ENCODE peak calls at places on chromosomes 2 and 18, in seven cellular contexts. P is mesenchymal stem cell, L is neuronal stem cell, Z is trophoblast cell, G is mammary epithelial cell, E is Karpas-422, F is IMR-90. B is an unnamed sample.

GRCh38 chr2:127226520-127227263 is 6.6 kb upstream of the CYP27C1 start:
- DNase-seq in L (no peak), P (peak), Z (peak), E (no peak), F (peak), G (peak), B (peak)

GRCh38 chr2:197158138-197158537 is 152.4 kb downstream of the ANKRD44 start:
- DNase-seq in P (no peak), G (no peak), E (no peak), L (no peak), F (no peak), Z (no peak), B (no peak)

GRCh38 chr2:219002395-219003266 is 9.4 kb upstream of the CRYBA2 start:
- DNase-seq in L (peak), E (no peak), P (no peak), G (peak), F (no peak), Z (peak), B (no peak)

GRCh38 chr18:12598181-12598921 is 59.6 kb downstream of the SPIRE1 start:
- DNase-seq in Z (peak), L (no peak), G (no peak), F (peak), P (peak), E (no peak), B (peak)

GRCh38 chr2:69948963-69949645 is 12.3 kb downstream of the ASPRV1 start:
- DNase-seq in Z (no peak), L (no peak), F (no peak), G (no peak), P (no peak), E (no peak), B (no peak)

GRCh38 chr2:200411831-200412230 is 98.0 kb downstream of the KCTD18 start:
- DNase-seq in L (no peak), F (peak), E (no peak), Z (no peak), P (peak), G (peak), B (peak)

GRCh38 chr2:16008331-16008850 is 68.0 kb downstream of the MYCN start:
- DNase-seq in G (no peak), L (no peak), P (no peak), F (no peak), E (no peak), Z (peak), B (no peak)

GRCh38 chr2:113217455-113218282 is 43.9 kb downstream of the PSD4 start:
- DNase-seq in P (no peak), Z (no peak), L (no peak), E (no peak), G (no peak), F (no peak), B (no peak)

GRCh38 chr2:162099836-162100235 is 25.8 kb upstream of the DPP4 start:
- DNase-seq in F (no peak), L (no peak), G (no peak), E (no peak), P (no peak), Z (no peak), B (no peak)

GRCh38 chr18:14936313-14936712 is 188.3 kb downstream of the ANKRD30B start:
- DNase-seq in E (no peak), L (no peak), Z (no peak), F (no peak), G (no peak), P (no peak), B (no peak)

GRCh38 chr2:235347691-235348090 is 146.2 kb upstream of the AGAP1 start:
- DNase-seq in L (no peak), G (peak), P (peak), E (no peak), Z (no peak), F (peak), B (peak)

GRCh38 chr2:127479219-127479825 is 47.0 kb downstream of the IWS1 start:
- DNase-seq in P (peak), F (peak), Z (peak), E (peak), G (peak), L (peak), B (peak)

GRCh38 chr2:85924522-85924921 is 35.7 kb upstream of the ST3GAL5 start:
- DNase-seq in L (no peak), F (peak), E (no peak), G (peak), P (peak), Z (no peak), B (peak)

GRCh38 chr2:207951734-207952480 is 73.4 kb downstream of the PLEKHM3 start:
- DNase-seq in F (no peak), E (peak), L (no peak), P (no peak), G (no peak), Z (no peak), B (no peak)

GRCh38 chr2:239369631-239370161 is 31.1 kb downstream of the HDAC4 start:
- DNase-seq in P (no peak), Z (peak), L (no peak), F (no peak), G (peak), E (peak), B (no peak)

GRCh38 chr18:58748899-58749595 is 77.8 kb downstream of the MALT1 start:
- DNase-seq in L (no peak), F (no peak), Z (no peak), E (no peak), P (no peak), G (no peak), B (no peak)

GRCh38 chr2:26088038-26088643 is 54.3 kb downstream of the RAB10 start:
- DNase-seq in F (peak), Z (peak), G (no peak), L (no peak), P (peak), E (peak), B (no peak)

GRCh38 chr2:226791056-226791486 is 8.5 kb downstream of the IRS1 start:
- DNase-seq in L (no peak), F (peak), G (peak), P (peak), Z (peak), E (peak), B (peak)

GRCh38 chr2:120901213-120901612 is 165.5 kb downstream of the GLI2 start:
- DNase-seq in F (no peak), L (no peak), G (no peak), P (peak), E (no peak), Z (no peak), B (no peak)

GRCh38 chr2:45675130-45675812 is 23.8 kb downstream of the PRKCE start:
- DNase-seq in Z (peak), G (peak), E (no peak), F (no peak), L (no peak), P (no peak), B (no peak)

GRCh38 chr2:174338626-174339570 is 4.1 kb downstream of the SP9 start:
- DNase-seq in L (peak), Z (no peak), G (no peak), F (no peak), P (peak), E (no peak), B (no peak)

GRCh38 chr2:202771741-202772470 is 99.7 kb downstream of the ICA1L start:
- DNase-seq in L (no peak), Z (no peak), E (no peak), P (no peak), G (no peak), F (peak), B (peak)

GRCh38 chr2:179861777-179862117 is 335 bp upstream of the ZNF385B start:
- DNase-seq in F (peak), L (peak), P (peak), G (peak), Z (no peak), E (no peak), B (peak)

GRCh38 chr18:54675076-54675475 is 84.0 kb downstream of the DYNAP start:
- DNase-seq in E (no peak), Z (no peak), F (no peak), G (no peak), P (no peak), L (peak), B (no peak)

GRCh38 chr18:13120967-13121586 is 97.5 kb upstream of the LDLRAD4 start:
- DNase-seq in P (peak), G (no peak), L (no peak), E (no peak), F (peak), Z (no peak), B (peak)

GRCh38 chr2:112846056-112846455 is 9.5 kb upstream of the IL1B start:
- DNase-seq in P (no peak), L (no peak), F (no peak), Z (no peak), E (no peak), G (no peak), B (no peak)

GRCh38 chr2:149745396-149745925 is 157.9 kb upstream of the MMADHC start:
- DNase-seq in E (no peak), L (no peak), P (no peak), F (no peak), G (no peak), Z (no peak), B (no peak)

GRCh38 chr2:130821867-130822266 is 14.8 kb upstream of the ARHGEF4 start:
- DNase-seq in G (no peak), P (no peak), F (no peak), E (no peak), Z (no peak), L (no peak), B (no peak)

GRCh38 chr2:130819226-130819914 is 17.3 kb upstream of the ARHGEF4 start:
- DNase-seq in E (no peak), L (no peak), Z (no peak), G (no peak), F (no peak), P (no peak), B (no peak)

GRCh38 chr2:130818809-130819208 is 17.9 kb upstream of the ARHGEF4 start:
- DNase-seq in L (no peak), F (no peak), P (no peak), Z (no peak), E (no peak), G (no peak), B (no peak)

GRCh38 chr2:130822766-130823165 is 13.9 kb upstream of the ARHGEF4 start:
- DNase-seq in E (no peak), F (no peak), G (no peak), Z (no peak), L (no peak), P (no peak), B (no peak)

DNA sequence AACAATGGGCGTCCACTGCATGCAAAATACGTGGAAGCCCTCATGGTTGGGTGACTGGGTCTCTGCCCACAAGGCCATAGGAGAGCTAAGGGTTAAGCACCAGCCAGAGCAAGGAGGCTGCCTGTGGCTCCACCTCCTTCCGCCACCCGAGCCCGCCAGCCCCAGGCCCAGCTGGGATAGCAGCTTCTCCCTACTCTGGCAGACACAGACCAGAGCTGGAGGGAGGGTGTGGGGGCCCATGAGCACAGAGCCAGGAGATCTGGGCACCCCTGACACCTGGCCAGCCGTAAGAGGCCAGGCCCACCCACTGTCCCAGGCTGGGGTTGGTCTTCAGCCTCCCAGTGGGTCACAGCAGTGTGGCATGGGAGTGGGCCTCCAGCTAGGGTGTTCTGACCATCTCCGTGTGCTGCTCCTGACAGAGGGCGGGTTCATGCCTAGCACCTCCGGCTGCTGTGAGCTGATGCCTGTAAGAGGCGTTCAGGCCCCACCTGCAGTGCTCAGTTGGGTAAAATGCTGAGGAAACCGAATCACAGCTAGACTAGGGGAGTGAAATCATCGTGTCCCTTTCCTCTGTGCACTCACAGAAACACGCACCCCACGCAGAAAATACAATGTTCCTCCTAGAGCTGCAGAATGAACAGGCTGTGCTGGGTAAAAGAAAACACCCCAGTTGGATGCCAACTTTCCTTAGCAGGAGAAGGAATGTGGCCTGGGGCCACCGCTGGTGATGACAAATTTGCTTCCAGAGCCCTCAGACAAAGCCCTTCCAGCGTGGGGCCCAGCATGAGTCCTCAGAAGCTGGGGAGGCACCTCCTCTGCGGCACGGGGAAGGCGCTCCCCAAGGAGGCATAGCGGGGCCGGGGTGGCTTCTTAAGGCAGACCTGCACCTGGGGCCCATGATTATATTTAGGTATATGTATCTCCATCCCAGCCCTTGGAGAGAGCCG is 16.5 kb upstream of the ARHGEF4 start:
- DNase-seq in E (no peak), F (no peak), L (no peak), P (no peak), G (no peak), Z (no peak), B (no peak)
- H2AFZ ChIP-seq in E (no peak), F (no peak), L (peak), P (no peak), G (peak), Z (peak), B (no peak)

GRCh38 chr18:2984703-2985261 is 28.2 kb downstream of the LPIN2 start:
- DNase-seq in L (no peak), Z (no peak), G (peak), F (no peak), E (no peak), P (peak), B (no peak)

GRCh38 chr18:2983296-2983695 is 29.6 kb downstream of the LPIN2 start:
- DNase-seq in P (no peak), L (no peak), E (no peak), F (no peak), Z (no peak), G (no peak), B (no peak)

GRCh38 chr18:2986150-2986865 is 26.6 kb downstream of the LPIN2 start:
- DNase-seq in Z (no peak), G (no peak), P (peak), E (no peak), F (peak), L (no peak), B (no peak)

GRCh38 chr18:2988041-2988794 is 24.7 kb downstream of the LPIN2 start:
- DNase-seq in Z (peak), G (peak), L (no peak), E (no peak), P (peak), F (peak), B (peak)

DNA sequence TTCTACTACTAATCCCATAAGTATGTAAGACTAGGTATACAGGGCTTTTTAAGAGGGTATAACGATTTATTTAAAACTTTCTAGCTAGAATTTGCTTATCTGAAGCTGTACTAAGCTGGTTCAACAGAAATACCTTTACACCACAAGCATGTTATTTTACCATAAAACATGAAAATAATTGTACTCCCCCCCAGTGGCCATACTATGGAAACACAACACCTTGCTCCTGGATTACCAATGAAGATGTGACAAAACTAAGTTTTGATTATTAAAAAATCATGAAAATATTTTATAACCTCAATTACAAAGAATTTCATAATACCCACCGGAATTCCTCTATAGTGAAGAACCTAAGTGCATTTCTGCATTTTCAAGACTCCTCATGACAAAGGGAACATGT is 27.3 kb downstream of the LPIN2 start:
- DNase-seq in P (peak), L (no peak), F (peak), G (peak), E (peak), Z (peak), B (peak)
- H3K27ac ChIP-seq in P (no peak), L (no peak), F (peak), G (no peak), E (no peak), Z (no peak), B (no peak)

GRCh38 chr2:100408941-100409340 is 8.5 kb downstream of the CHST10 start:
- DNase-seq in P (no peak), G (no peak), F (no peak), Z (peak), E (no peak), L (no peak), B (no peak)

GRCh38 chr2:100406120-100406508 is 11.4 kb downstream of the CHST10 start:
- DNase-seq in E (no peak), Z (no peak), G (no peak), P (no peak), L (no peak), F (no peak), B (no peak)

GRCh38 chr2:100407108-100407507 is 10.4 kb downstream of the CHST10 start:
- DNase-seq in G (no peak), F (no peak), L (no peak), Z (no peak), E (no peak), P (no peak), B (no peak)

GRCh38 chr2:100408104-100408503 is 9.4 kb downstream of the CHST10 start:
- DNase-seq in L (no peak), F (no peak), E (no peak), G (no peak), P (no peak), Z (no peak), B (no peak)

DNA sequence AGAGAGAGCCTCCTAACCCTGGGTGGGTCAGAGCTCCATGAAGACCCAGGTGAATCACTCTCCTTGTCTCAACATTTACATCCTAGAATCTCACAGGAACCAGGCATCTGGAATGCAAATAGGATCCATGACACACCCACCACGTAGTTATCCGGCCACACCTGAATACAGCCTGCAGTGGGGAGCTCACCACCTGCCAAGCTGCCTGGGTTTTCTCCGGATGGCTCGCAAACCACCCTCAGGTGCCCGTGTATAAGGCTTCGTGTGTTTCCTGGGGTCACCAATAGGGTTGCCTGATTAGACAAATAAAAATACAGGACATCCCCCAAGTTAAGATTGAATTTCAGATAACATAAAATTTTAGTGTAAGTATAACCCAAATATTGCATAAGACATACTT is 9.9 kb downstream of the CHST10 start:
- DNase-seq in L (no peak), E (no peak), G (no peak), P (no peak), Z (peak), F (no peak), B (no peak)
- H2AFZ ChIP-seq in L (no peak), E (no peak), G (no peak), P (no peak), Z (no peak), F (no peak), B (no peak)

GRCh38 chr2:191020221-191020741 is 6.3 kb upstream of the STAT1 start:
- DNase-seq in Z (peak), L (peak), F (peak), G (peak), E (peak), P (peak), B (peak)
- H3K27ac ChIP-seq in Z (peak), L (peak), F (peak), G (peak), E (peak), P (peak), B (peak)

GRCh38 chr2:233053928-233054774 is 6.0 kb upstream of the INPP5D start:
- DNase-seq in E (peak), G (peak), Z (peak), F (peak), L (peak), P (peak), B (no peak)
- H2AFZ ChIP-seq in E (no peak), G (peak), Z (no peak), F (peak), L (peak), P (no peak), B (peak)

DNA sequence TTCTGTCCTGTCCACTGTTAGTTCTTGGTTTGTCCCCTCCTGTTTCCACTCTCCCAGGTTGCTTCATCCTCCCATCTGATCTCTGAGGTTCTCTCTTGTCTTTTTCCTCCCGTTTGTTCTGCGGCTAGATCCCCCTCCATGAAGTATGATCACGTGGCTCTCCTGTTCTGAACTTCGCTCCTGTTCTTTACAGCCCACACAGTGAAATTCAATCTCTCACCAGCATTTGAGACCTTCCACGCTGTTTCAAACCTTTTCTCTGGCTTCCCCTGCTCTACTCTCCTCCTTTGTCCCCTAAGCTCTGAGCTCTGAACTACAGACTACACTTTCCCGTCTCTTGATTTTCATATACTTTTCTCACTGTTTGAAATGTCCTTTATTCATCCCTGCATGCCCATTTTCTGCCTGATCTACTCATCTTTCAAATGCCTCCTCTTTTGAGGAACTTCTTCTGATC is 83.5 kb downstream of the OSBPL6 start:
- DNase-seq in G (no peak), E (no peak), L (peak), Z (no peak), F (peak), P (no peak), B (peak)
- H3K27ac ChIP-seq in G (peak), E (no peak), L (peak), Z (peak), F (no peak), P (no peak), B (peak)

GRCh38 chr2:128782411-128783192 is 463.9 kb upstream of the HS6ST1 start:
- DNase-seq in G (no peak), Z (no peak), F (no peak), E (no peak), P (no peak), L (no peak), B (no peak)

GRCh38 chr2:128783896-128784295 is 465.2 kb upstream of the HS6ST1 start:
- DNase-seq in F (no peak), G (no peak), L (no peak), Z (no peak), E (no peak), P (no peak), B (no peak)

GRCh38 chr2:128783193-128783671 is 464.6 kb upstream of the HS6ST1 start:
- DNase-seq in E (no peak), P (no peak), L (no peak), G (no peak), F (no peak), Z (no peak), B (no peak)

GRCh38 chr2:128786296-128786695 is 467.6 kb upstream of the HS6ST1 start:
- DNase-seq in E (no peak), L (no peak), P (no peak), G (no peak), F (no peak), Z (no peak), B (peak)

GRCh38 chr2:128784626-128785306 is 466.1 kb upstream of the HS6ST1 start:
- DNase-seq in Z (no peak), L (no peak), F (no peak), G (no peak), P (no peak), E (no peak), B (no peak)
- H2AFZ ChIP-seq in Z (no peak), L (no peak), F (no peak), G (no peak), P (no peak), E (no peak), B (no peak)

DNA sequence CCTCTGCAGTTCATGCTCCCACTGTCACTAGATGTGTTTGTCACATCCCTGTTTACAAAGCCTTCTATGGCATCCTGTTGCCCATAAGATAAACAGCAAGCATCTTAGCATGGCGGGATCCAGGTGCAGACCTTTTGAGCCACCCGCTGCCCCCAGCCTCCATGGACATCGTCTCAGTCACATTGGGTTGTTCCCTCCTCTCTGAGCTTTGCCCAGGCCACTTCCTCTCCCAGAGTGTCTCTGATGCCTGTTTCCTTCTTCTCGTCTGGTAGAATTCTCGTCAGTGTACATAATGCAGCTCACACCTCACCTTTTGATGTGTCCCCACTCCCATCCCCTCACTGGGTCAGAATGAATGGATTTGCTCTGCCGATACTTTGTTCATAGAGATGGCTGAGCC is 239.0 kb upstream of the APCDD1 start:
- DNase-seq in L (no peak), F (no peak), G (no peak), P (no peak), E (no peak), Z (no peak), B (no peak)
- H3K27ac ChIP-seq in L (no peak), F (no peak), G (no peak), P (no peak), E (no peak), Z (no peak), B (no peak)